ENCODE peak calls at places on chromosomes 4 and X, in seven cellular contexts. C is AG04450, P is stomach, T is suprapubic skin, R is SK-N-SH, O is uterus, Q is adrenal gland. K is an unnamed sample. For H3K9me3, the result is how much of the 10 kb centered on the place peaks cover.

GRCh38 chr4:128333309-128334006 is 45.8 kb upstream of the PGRMC2 start:
- DNase-seq in T (no peak), C (no peak), R (no peak), O (no peak), Q (no peak), P (no peak), K (no peak)

GRCh38 chr4:20237894-20238537 is 13.7 kb upstream of the SLIT2 start:
- DNase-seq in Q (no peak), T (no peak), C (no peak), R (no peak), P (no peak), O (no peak), K (no peak)

GRCh38 chr4:110106946-110107325 is 91.5 kb downstream of the ELOVL6 start:
- DNase-seq in C (no peak), O (no peak), Q (no peak), R (no peak), T (no peak), P (no peak), K (no peak)

GRCh38 chr4:55553442-55553841 is 6.7 kb upstream of the CLOCK start:
- DNase-seq in T (no peak), C (no peak), O (peak), Q (peak), R (no peak), P (peak), K (peak)

GRCh38 chr4:82652062-82652461 is 90.3 kb upstream of the TMEM150C start:
- DNase-seq in T (no peak), O (no peak), R (no peak), Q (no peak), P (no peak), C (no peak), K (no peak)

GRCh38 chr4:52883707-52884669 is 21.9 kb downstream of the RASL11B start:
- DNase-seq in T (no peak), O (no peak), R (no peak), Q (no peak), C (no peak), P (no peak), K (no peak)

GRCh38 chr4:176198316-176198903 is 3.0 kb upstream of the SPATA4 start:
- DNase-seq in Q (no peak), T (no peak), P (peak), C (no peak), O (no peak), R (no peak), K (no peak)

GRCh38 chrX:131827935-131828334 is 195.2 kb upstream of the STK26 start:
- DNase-seq in P (no peak), C (no peak), Q (peak), T (no peak), R (peak), O (no peak), K (no peak)

GRCh38 chr4:109801895-109802319 is at the start of gene CFI:
- DNase-seq in P (no peak), R (no peak), O (no peak), Q (peak), T (no peak), C (no peak), K (no peak)

GRCh38 chr4:66929748-66930147 is 615.6 kb downstream of the CENPC start:
- DNase-seq in P (no peak), O (no peak), C (no peak), Q (no peak), T (no peak), R (no peak), K (no peak)

GRCh38 chr4:7865533-7865932 is 74.1 kb downstream of the AFAP1 start:
- DNase-seq in P (no peak), Q (no peak), T (no peak), O (no peak), C (no peak), R (no peak), K (no peak)

GRCh38 chrX:16160729-16161128 is 6.6 kb upstream of the MAGEB17 start:
- DNase-seq in P (no peak), O (no peak), T (no peak), R (no peak), C (peak), Q (no peak), K (no peak)

GRCh38 chrX:12007881-12008280 is 130.4 kb upstream of the FRMPD4 start:
- DNase-seq in T (no peak), Q (no peak), P (no peak), O (no peak), R (no peak), C (peak), K (no peak)

GRCh38 chr4:110483516-110483915 is 7.6 kb downstream of the ENPEP start:
- DNase-seq in C (no peak), T (no peak), O (peak), P (no peak), Q (no peak), R (no peak), K (no peak)

GRCh38 chr4:184644553-184645307 is 4.5 kb downstream of the CASP3 start:
- DNase-seq in Q (no peak), P (no peak), C (no peak), T (no peak), R (no peak), O (no peak), K (no peak)

GRCh38 chr4:8392591-8393190 is 47.8 kb downstream of the ACOX3 start:
- DNase-seq in P (no peak), T (no peak), O (no peak), R (no peak), Q (no peak), C (no peak), K (no peak)

GRCh38 chr4:95585016-95585695 is 36.4 kb upstream of the UNC5C start:
- DNase-seq in C (no peak), O (no peak), Q (no peak), R (no peak), P (no peak), T (no peak), K (no peak)

GRCh38 chr4:118826723-118827444 is 9.0 kb downstream of the SEC24D start:
- DNase-seq in C (no peak), O (no peak), P (no peak), R (no peak), Q (no peak), T (no peak), K (no peak)

GRCh38 chr4:26139310-26139924 is 181.4 kb upstream of the RBPJ start:
- DNase-seq in O (no peak), C (no peak), Q (no peak), T (no peak), P (no peak), R (no peak), K (no peak)

GRCh38 chr4:38003628-38004027 is 43.4 kb downstream of the PTTG2 start:
- DNase-seq in O (no peak), C (no peak), T (no peak), Q (no peak), R (no peak), P (no peak), K (no peak)

GRCh38 chrX:124030520-124030919 is 69.0 kb downstream of the STAG2 start:
- DNase-seq in P (no peak), C (no peak), R (no peak), O (no peak), T (no peak), Q (no peak), K (no peak)

GRCh38 chrX:106898462-106898861 is 4.7 kb downstream of the RIPPLY1 start:
- DNase-seq in P (no peak), O (no peak), R (peak), Q (peak), T (no peak), C (no peak), K (no peak)

GRCh38 chr4:129708776-129709175 is 612.8 kb downstream of the C4orf33 start:
- DNase-seq in R (no peak), Q (no peak), O (no peak), C (no peak), T (no peak), P (no peak), K (no peak)

GRCh38 chr4:70505152-70505748 is 13.1 kb upstream of the AMTN start:
- DNase-seq in O (no peak), P (peak), R (peak), Q (peak), C (peak), T (no peak), K (peak)

GRCh38 chr4:38667005-38667771 is 3.2 kb downstream of the KLF3 start:
- DNase-seq in C (peak), Q (peak), P (peak), O (peak), T (peak), R (peak), K (no peak)

GRCh38 chr4:69601065-69601464 is 38.4 kb downstream of the UGT2A2 start:
- DNase-seq in Q (no peak), P (no peak), R (no peak), T (no peak), O (no peak), C (no peak), K (no peak)

GRCh38 chrX:153733651-153734240 is 9.1 kb downstream of the ABCD1 start:
- DNase-seq in O (no peak), Q (no peak), T (no peak), C (no peak), R (no peak), P (no peak), K (no peak)

GRCh38 chrX:153732406-153732805 is 7.8 kb downstream of the ABCD1 start:
- DNase-seq in R (no peak), C (no peak), P (no peak), T (no peak), O (no peak), Q (peak), K (no peak)

GRCh38 chrX:153728951-153729631 is 4.4 kb downstream of the ABCD1 start:
- DNase-seq in O (no peak), Q (no peak), R (no peak), C (no peak), T (no peak), P (no peak), K (peak)

GRCh38 chrX:153731117-153731844 is 6.6 kb downstream of the ABCD1 start:
- DNase-seq in P (no peak), C (no peak), O (no peak), Q (no peak), T (no peak), R (no peak), K (no peak)

DNA sequence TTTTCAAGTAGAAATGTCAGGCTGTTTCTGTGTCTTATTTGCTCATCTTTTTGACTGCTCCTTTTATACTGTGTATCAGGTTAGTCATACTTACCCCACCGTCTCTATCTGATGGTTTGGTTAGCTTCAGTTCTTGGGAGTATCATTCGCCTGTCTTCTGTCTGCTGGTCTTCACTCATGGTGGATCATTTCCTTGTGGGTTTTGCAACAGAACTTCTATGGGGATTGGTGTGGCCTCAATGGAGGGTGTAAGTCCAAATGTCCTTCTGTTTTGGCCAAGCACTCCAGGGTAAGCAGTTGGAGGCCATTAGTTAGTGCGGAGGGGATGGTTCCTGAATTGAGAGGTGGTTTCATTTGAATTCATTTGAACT is 7.2 kb downstream of the ABCD1 start:
- DNase-seq in Q (no peak), O (no peak), T (no peak), P (no peak), C (no peak), R (no peak), K (no peak)
- H3K9me3 ChIP-seq in Q (under half), O (under half), T (under half), P (under half), C (under half), R (under half), K (under half)

DNA sequence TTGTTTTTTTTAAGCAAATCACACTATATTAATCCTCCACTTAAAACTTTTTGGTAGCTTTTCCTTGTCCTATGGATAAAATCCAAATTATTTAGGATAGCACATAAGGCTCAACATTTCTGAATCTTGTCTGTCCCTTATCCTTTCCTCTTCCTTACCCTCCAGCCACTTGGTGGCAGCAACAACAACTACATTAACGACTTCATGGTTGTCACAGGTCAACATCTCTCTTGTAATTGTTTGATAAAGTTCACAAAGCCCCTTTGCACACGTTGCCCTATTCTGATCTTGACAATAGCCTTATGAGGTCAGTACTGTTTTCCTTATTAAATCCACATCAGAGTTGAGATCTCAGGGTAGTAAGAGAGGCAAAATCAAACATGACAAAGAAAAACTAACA is 269.0 kb upstream of the PABPC4L start:
- DNase-seq in Q (peak), R (no peak), T (no peak), C (no peak), O (no peak), P (peak), K (no peak)
- TF ChIP-seq CTCF in Q (peak), R (peak), T (no peak), C (no peak), O (no peak), P (peak), K (peak)

GRCh38 chr4:294732-295131 is 10.5 kb downstream of the ZNF732 start:
- DNase-seq in R (no peak), P (no peak), T (no peak), Q (no peak), C (no peak), O (no peak), K (no peak)

DNA sequence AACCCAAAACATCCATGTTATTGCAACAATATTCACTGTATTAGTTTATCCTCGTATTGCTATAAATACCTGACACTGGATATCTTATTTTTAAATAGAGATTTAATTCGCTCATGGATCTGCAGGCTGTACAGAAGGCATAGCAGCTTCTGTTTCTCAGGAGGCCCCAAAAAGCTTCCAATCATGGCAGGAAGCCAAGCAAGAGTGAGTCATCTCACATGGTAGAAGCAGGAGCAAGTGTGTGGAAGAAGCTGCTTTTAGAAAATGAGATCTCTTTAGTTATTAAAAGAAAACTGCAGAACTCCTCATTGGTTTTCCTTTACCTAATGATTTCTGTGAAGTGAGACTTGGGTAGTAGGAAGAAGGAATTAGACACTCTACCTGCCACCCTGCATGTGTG is 16.4 kb downstream of the ZNF732 start:
- DNase-seq in C (no peak), P (no peak), Q (no peak), O (no peak), R (no peak), T (no peak), K (no peak)
- H3K9me3 ChIP-seq in C (under half), P (half or more), Q (under half), O (under half), R (under half), T (under half), K (under half)

DNA sequence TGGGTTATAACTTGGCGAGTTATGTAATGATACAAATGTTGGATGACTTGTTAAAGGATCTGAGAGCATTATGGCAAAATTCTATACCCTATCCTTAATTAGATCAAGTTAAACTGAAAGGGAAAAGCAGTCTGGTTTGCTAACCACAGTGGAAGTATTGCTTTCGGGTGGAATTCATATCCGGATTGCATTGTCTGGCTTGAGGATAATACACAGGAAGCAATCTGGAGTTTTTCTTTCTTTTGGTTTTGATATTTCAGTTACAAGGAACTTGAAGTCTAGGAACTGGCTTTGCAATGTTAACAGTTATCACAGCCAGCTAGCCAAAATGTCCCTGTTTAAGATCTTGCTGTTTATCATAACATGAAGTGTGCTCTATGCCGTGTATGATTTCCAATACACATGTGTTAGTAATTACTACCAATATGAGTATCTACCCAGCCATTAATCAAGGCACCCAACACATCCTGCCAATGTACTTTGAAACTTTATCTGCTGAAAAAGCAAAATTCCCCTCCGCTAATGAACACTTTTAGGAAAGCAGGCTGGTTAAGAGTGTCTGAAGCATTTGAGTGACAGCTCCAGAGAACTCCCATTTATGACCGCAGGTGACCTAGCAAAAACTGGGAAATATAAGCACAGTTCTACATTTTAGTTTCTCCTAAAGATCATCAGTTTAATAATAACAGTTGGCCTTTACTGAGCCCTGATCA is 146.4 kb downstream of the PALLD start:
- DNase-seq in O (no peak), C (no peak), P (no peak), Q (no peak), T (no peak), R (peak), K (no peak)
- TF ChIP-seq CTCF in O (no peak), C (no peak), P (no peak), Q (no peak), T (no peak), R (no peak), K (no peak)

DNA sequence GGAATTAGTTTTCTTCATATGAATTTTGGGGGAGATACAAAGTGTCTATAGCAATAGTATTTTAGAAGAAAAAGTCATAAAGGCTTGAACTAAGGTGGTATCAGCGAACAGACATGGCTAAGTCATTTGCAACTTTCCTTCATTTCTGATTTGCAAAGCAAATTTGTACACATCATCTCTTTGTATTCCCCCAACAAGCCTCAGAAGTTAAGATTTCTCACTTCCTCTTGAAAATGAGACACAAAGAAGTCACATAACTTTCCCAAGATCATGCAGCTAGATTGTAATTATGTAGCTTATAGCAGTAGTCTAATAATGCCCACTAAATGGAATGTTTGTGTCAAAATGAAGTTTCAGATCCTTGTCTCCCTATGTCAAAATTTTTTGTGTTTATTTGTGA is 709.8 kb upstream of the HS3ST1 start:
- DNase-seq in R (no peak), P (no peak), O (no peak), T (no peak), C (no peak), Q (no peak), K (no peak)
- H3K9me3 ChIP-seq in R (under half), P (under half), O (under half), T (under half), C (under half), Q (under half), K (under half)